ENCODE peak calls at places on chromosomes 7 and 10, in ten cellular contexts. R, F, Q, G, V, D, P, W, B and T are unnamed samples.
A peak's percentile ranks its signal among the peaks of the same experiment; 100 is the strongest.

GRCh38 chr10:77715081-77715480 is 77.5 kb upstream of the KCNMA1 start:
- DNase-seq in D (no peak), V (no peak), R (no peak), W (no peak), G (peak; percentile 23), Q (no peak), P (no peak), B (no peak), F (no peak), T (peak; percentile 77)

GRCh38 chr10:116866987-116867595 is 17.8 kb downstream of the ENO4 start:
- DNase-seq in G (no peak), R (no peak), W (no peak), D (no peak), V (no peak), Q (no peak), B (no peak), P (no peak), F (no peak), T (no peak)

GRCh38 chr10:17655009-17655408 is 11.1 kb downstream of the STAM start:
- DNase-seq in G (no peak), R (no peak), F (no peak), W (no peak), V (no peak), D (no peak), B (no peak), P (no peak), Q (no peak), T (no peak)

GRCh38 chr7:132164558-132165130 is 411.6 kb downstream of the PLXNA4 start:
- DNase-seq in B (no peak), R (no peak), D (no peak), V (no peak), F (no peak), P (no peak), W (no peak), G (no peak), Q (no peak), T (no peak)

GRCh38 chr7:131654249-131654558 is 97.8 kb upstream of the PODXL start:
- DNase-seq in F (no peak), G (no peak), P (no peak), Q (no peak), V (no peak), B (no peak), R (no peak), W (no peak), D (no peak), T (no peak)

GRCh38 chr10:126661841-126662520 is 8.5 kb downstream of the C10orf90 start:
- DNase-seq in V (no peak), Q (no peak), G (no peak), D (no peak), P (no peak), W (no peak), B (no peak), R (no peak), F (no peak), T (no peak)

GRCh38 chr10:43202657-43203490 is 64.0 kb downstream of the RASGEF1A start:
- DNase-seq in F (peak; percentile 24), W (peak; percentile 43), Q (peak; percentile 63), B (peak; percentile 31), G (no peak), P (peak; percentile 31), V (peak; percentile 35), R (no peak), D (peak; percentile 54), T (no peak)

GRCh38 chr10:78621183-78621789 is 447.5 kb upstream of the ZMIZ1 start:
- DNase-seq in W (no peak), D (no peak), V (no peak), F (no peak), B (peak; percentile 48), Q (no peak), G (peak; percentile 36), R (no peak), P (peak; percentile 40), T (no peak)

GRCh38 chr7:38367301-38367700 is 93.9 kb upstream of the TARP start:
- DNase-seq in R (no peak), B (no peak), P (no peak), Q (no peak), W (no peak), F (no peak), D (no peak), V (no peak), G (no peak), T (no peak)

GRCh38 chr10:44402465-44403205 is 17.7 kb upstream of the CXCL12 start:
- DNase-seq in P (no peak), W (no peak), Q (no peak), B (no peak), F (no peak), R (no peak), V (no peak), G (no peak), D (no peak), T (no peak)

GRCh38 chr10:117441366-117441765 is 66.1 kb upstream of the PDZD8 start:
- DNase-seq in F (no peak), D (no peak), R (no peak), Q (no peak), G (no peak), B (no peak), P (no peak), W (no peak), V (no peak), T (no peak)

GRCh38 chr10:992523-993340 is 4.5 kb downstream of the GTPBP4 start:
- DNase-seq in P (no peak), R (no peak), D (no peak), Q (no peak), W (no peak), G (no peak), V (no peak), F (no peak), B (no peak), T (no peak)

GRCh38 chr10:73238990-73239566 is 8.0 kb downstream of the DNAJC9 start:
- DNase-seq in R (no peak), F (no peak), G (no peak), D (no peak), Q (no peak), W (no peak), V (no peak), B (no peak), P (no peak), T (no peak)
- TF ChIP-seq POLR2A in R (no peak), F (no peak), G (no peak), D (no peak), Q (no peak), W (no peak), V (no peak), B (no peak), P (no peak), T (no peak)

GRCh38 chr7:63968629-63969028 is 30.0 kb upstream of the ZNF722 start:
- DNase-seq in D (no peak), G (no peak), R (no peak), V (no peak), B (no peak), Q (no peak), F (no peak), W (no peak), P (no peak), T (no peak)
- H3K9me3 ChIP-seq in D (no peaks in the 10 kb centered on the region), G (peaks cover 75% of the 10 kb centered on the region), R (no peaks in the 10 kb centered on the region), V (no peaks in the 10 kb centered on the region), B (no peaks in the 10 kb centered on the region), Q (no peaks in the 10 kb centered on the region), F (no peaks in the 10 kb centered on the region), W (no peaks in the 10 kb centered on the region), P (no peaks in the 10 kb centered on the region), T (peaks cover 8% of the 10 kb centered on the region)

GRCh38 chr7:78379148-78379547 is 580.6 kb downstream of the PHTF2 start:
- DNase-seq in B (no peak), W (no peak), R (no peak), Q (no peak), G (no peak), V (no peak), P (no peak), D (no peak), F (no peak), T (no peak)

GRCh38 chr7:78383096-78383495 is 584.5 kb downstream of the PHTF2 start:
- DNase-seq in Q (no peak), R (no peak), D (no peak), F (no peak), P (no peak), B (no peak), V (no peak), G (no peak), W (no peak), T (no peak)

GRCh38 chr7:78377532-78377931 is 579.0 kb downstream of the PHTF2 start:
- DNase-seq in G (no peak), F (no peak), R (no peak), D (no peak), W (no peak), Q (no peak), V (no peak), P (no peak), B (no peak), T (no peak)
- TF ChIP-seq CTCF in G (no peak), F (no peak), R (no peak), D (no peak), W (no peak), Q (no peak), V (no peak), P (no peak), B (no peak), T (no peak)

GRCh38 chr10:132121511-132121830 is 55.7 kb downstream of the JAKMIP3 start:
- DNase-seq in V (no peak), F (no peak), G (no peak), Q (peak; percentile 49), D (no peak), R (no peak), P (no peak), W (no peak), B (no peak), T (no peak)

GRCh38 chr10:132122097-132122861 is 56.5 kb downstream of the JAKMIP3 start:
- DNase-seq in V (no peak), P (no peak), D (no peak), B (no peak), R (no peak), W (no peak), F (no peak), Q (peak; percentile 44), G (no peak), T (no peak)

GRCh38 chr10:132122939-132123445 is 57.2 kb downstream of the JAKMIP3 start:
- DNase-seq in Q (peak; percentile 45), P (no peak), D (no peak), B (no peak), F (no peak), W (no peak), V (no peak), G (no peak), R (no peak), T (no peak)

GRCh38 chr10:132123606-132124005 is 57.9 kb downstream of the JAKMIP3 start:
- DNase-seq in F (no peak), R (no peak), B (no peak), P (no peak), D (no peak), Q (no peak), W (no peak), V (no peak), G (no peak), T (no peak)

DNA sequence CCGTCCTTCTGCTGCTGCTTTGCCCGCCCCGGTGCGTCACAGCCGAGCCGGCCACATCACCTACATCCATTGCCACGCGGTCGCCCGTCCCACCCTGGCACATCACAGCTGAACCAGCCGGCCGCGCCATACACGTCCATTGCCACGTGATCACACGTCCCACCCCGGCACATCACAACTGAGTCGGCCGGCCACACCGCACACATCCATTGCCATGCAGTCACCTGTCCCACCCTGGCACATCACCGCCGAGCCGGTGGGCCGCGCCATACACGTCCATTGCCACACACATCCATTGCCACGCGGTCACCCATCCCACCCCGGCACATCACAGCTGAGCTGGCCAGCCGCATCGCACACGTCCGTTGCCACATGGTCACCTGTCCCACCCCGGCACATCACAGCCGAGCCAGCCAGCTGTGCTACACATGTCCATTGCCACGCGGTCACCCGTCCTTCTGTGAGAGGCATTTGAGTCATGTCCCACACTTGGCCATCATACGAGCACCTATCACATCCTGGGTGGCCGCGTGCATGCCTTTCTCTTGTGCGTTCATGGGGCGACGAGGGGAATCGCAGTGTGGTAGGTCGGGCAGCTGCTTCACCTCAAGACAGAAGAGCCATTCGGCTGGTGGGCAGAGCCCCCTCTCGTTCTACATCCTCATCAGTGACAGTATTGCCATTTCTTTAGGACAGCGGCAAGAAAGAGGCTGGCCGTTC is 58.6 kb downstream of the JAKMIP3 start:
- DNase-seq in F (no peak), Q (peak; percentile 48), B (no peak), R (no peak), D (no peak), P (no peak), W (no peak), G (no peak), V (no peak), T (no peak)
- TF ChIP-seq POLR2A in F (no peak), Q (no peak), B (no peak), R (no peak), D (no peak), P (no peak), W (no peak), G (no peak), V (no peak), T (no peak)